ENCODE peak calls at places on chromosomes 2 and 18, in four cellular contexts. J is GM12891, Z is K562, F is GM12878. P is an unnamed sample.

GRCh38 chr2:241179894-241180293 is 8.6 kb upstream of the ANO7 start:
- DNase-seq in J (no peak), Z (no peak), F (no peak), P (no peak)

GRCh38 chr18:75314606-75315005 is 104.0 kb downstream of the TSHZ1 start:
- DNase-seq in J (no peak), Z (no peak), F (no peak), P (no peak)

GRCh38 chr2:229231469-229231868 is 39.6 kb downstream of the PID1 start:
- DNase-seq in J (no peak), Z (no peak), F (no peak), P (no peak)

GRCh38 chr2:152098798-152099654 is at the start of gene CACNB4:
- DNase-seq in J (peak; percentile 50), Z (no peak), F (no peak), P (peak; percentile 10)

GRCh38 chr2:12287220-12287751 is 429.4 kb upstream of the TRIB2 start:
- DNase-seq in J (no peak), Z (peak; percentile 39), F (no peak), P (no peak)

GRCh38 chr2:44602446-44602845 is 240.7 kb downstream of the CAMKMT start:
- DNase-seq in J (no peak), Z (no peak), F (no peak), P (no peak)

GRCh38 chr18:39453356-39453755 is 1887.8 kb upstream of the CELF4 start:
- DNase-seq in J (no peak), Z (no peak), F (no peak), P (no peak)

GRCh38 chr2:9793918-9794717 is 49.2 kb upstream of the TAF1B start:
- DNase-seq in J (no peak), Z (no peak), F (no peak), P (no peak)

GRCh38 chr2:143730155-143730949 is 601.1 kb downstream of the ARHGAP15 start:
- DNase-seq in J (peak; percentile 8), Z (no peak), F (peak; percentile 33), P (no peak)

GRCh38 chr18:52670903-52671302 is 330.9 kb downstream of the DCC start:
- DNase-seq in J (no peak), Z (no peak), F (no peak), P (peak; percentile 13)

GRCh38 chr18:12236934-12237832 is 17.0 kb upstream of the CIDEA start:
- DNase-seq in J (peak; percentile 79), Z (peak; percentile 84), F (no peak), P (peak; percentile 74)

GRCh38 chr18:55779461-55779710 is 191.4 kb upstream of the TCF4 start:
- DNase-seq in J (no peak), Z (no peak), F (no peak), P (no peak)

GRCh38 chr18:47577520-47577919 is 326.1 kb upstream of the SKOR2 start:
- DNase-seq in J (no peak), Z (no peak), F (no peak), P (no peak)

GRCh38 chr18:67265464-67266245 is 250.9 kb downstream of the DSEL start:
- DNase-seq in J (no peak), Z (no peak), F (no peak), P (no peak)
- TF ChIP-seq SPI1 in J (no peak), Z (no peak), F (no peak), P (no peak)

DNA sequence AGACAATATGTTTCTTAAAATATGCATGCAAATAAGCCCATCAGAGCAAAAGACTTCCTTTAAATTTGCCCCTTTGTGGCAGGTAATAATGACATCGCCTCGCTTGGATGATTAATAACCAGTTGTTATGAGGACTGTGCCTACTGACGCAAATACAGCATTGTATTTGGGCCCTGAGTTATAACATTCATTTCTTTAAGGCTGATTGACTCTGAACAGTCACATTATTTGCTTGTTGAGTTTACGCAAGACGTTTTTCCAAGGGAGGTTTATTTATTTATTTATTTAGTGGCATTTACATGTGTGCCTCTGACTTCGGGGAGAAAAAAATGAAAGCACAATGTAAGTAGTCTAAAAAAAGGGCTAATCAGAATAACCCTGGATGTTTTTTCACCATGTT is 88.3 kb downstream of the SLC8A1 start:
- DNase-seq in J (no peak), Z (no peak), F (no peak), P (no peak)
- TF ChIP-seq SPI1 in J (no peak), Z (no peak), F (no peak), P (no peak)

GRCh38 chr2:167842047-167842446 is 405.3 kb downstream of the STK39 start:
- DNase-seq in J (no peak), Z (no peak), F (no peak), P (no peak)
- TF ChIP-seq SPI1 in J (no peak), Z (no peak), F (no peak), P (no peak)

DNA sequence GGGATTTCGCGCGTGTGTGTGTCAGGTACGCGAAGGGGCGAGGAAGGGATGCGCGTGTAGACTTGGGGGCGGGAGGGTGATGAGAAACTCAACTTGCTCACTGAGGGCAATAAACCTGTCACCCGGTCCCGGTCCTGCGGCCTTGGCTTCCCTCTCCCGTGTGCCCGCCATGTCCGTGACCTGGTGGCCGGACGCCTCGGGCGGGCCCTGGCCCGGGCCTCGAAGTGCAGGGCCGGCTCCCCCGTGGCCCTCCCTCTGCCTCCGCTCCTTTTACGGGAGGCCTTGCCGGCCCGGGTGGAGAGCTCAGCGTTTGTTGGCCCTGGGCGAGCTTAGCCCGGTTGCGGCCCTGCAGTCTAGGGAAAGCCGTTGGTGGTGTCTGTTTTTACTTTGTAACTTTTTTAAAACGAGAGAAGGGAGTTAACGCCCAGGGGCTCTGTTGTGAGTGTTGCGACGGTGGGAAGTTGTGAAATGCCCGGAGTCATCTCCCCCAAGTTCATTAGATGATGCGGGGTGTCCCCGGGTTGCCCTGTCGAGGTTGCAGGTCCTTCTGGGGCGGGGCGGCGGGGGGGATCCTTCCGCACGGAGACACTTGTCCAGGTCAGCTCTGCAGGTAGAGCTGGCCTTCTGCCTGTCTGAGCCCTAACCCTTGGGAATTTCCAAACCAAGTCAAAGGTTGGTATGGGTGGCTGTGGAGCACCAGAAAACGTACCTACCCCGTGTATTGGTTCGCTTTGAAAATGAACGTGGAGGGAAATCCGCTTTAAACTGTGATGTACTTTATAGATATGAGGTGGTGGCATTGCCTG is 914 bp downstream of the SMCHD1 start:
- DNase-seq in J (no peak), Z (peak; percentile 53), F (no peak), P (no peak)
- TF ChIP-seq SPI1 in J (no peak), Z (no peak), F (no peak), P (no peak)

DNA sequence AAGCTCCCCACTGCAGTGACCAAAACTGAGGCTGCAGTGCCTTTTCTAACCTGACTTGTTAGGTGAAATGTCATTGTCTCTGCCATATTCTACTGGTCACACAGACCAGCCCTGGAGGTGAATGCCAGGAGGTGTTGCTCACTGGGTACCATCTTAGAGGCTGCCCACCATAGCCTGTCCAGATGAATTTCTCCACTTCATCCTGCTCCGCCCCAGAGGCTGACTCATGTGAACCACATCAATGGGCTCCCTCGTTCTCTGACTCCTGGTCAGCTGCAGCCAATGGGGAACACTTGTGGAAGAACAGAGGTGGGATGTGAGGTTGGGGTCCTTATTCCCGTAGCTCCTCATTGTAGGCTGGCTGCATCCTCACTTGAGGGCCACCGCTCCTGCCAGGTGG is 3.4 kb upstream of the NARS1 start:
- DNase-seq in J (no peak), Z (peak; percentile 18), F (no peak), P (no peak)
- TF ChIP-seq SPI1 in J (no peak), Z (no peak), F (no peak), P (no peak)

DNA sequence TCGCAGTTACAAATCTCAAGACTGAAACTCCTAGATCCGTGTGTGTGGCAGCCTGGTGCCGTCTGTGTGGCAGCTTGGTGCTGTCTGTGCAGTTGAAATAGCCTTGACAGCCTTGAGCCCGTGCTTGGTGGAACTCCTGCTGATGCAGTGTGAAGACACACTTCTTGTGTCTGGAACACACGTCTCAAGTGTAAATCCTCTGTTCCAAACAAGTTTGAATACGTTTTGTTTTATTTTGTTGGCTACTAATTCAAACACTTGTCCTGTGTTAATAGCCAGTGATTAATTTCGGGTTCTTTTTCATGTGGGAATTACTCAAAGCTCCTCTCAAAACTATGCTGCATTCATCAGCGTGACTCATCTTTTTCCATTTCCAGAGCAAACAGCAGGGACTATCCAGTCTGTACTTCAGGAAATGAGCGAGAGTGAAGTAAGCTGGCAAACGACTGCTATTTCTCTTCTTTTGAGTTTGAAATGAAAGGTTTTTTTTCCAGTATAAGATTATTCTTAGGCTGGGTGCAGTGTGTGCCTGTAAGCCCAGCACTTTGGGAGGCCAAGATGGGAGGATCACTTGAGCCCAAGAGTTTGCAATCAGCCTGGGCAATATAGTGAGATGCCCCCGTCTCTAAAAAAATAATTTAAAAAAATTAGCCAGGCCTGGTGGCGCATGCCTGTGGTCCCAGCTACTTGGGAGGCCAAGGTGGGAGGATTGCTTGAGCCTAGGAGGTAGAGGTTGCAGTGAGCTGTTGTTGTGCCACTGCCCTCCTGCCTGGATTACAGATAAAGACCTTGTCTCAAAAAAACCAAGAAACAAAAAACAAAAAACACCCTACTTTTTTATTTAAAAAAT is 152.9 kb downstream of the SPP2 start:
- DNase-seq in J (no peak), Z (no peak), F (no peak), P (no peak)
- TF ChIP-seq SPI1 in J (no peak), Z (no peak), F (no peak), P (no peak)

P was measured in HL-60.